ENCODE peak calls at places on chromosome 5, in six cellular contexts. P, R, E, G, L and B are unnamed samples.

GRCh38 chr5:57711471-57711870 is 228.9 kb upstream of the ACTBL2 start:
- DNase-seq in E (no peak), G (no peak), R (no peak), P (no peak), L (no peak), B (no peak)

GRCh38 chr5:179870403-179870903 is 11.8 kb upstream of the MRNIP start:
- DNase-seq in G (peak), E (peak), L (peak), R (peak), P (no peak), B (peak)

GRCh38 chr5:89728134-89728533 is 681.4 kb downstream of the CETN3 start:
- DNase-seq in P (no peak), E (no peak), G (no peak), L (no peak), R (no peak), B (no peak)

GRCh38 chr5:14415516-14416074 is 166.0 kb upstream of the OTULINL start:
- DNase-seq in L (no peak), E (no peak), P (no peak), G (no peak), R (no peak), B (no peak)

GRCh38 chr5:82494942-82495341 is 216.8 kb upstream of the RPS23 start:
- DNase-seq in P (no peak), L (no peak), R (peak), G (no peak), E (no peak), B (no peak)

GRCh38 chr5:59837071-59837470 is 56.5 kb downstream of the PDE4D start:
- DNase-seq in G (no peak), P (no peak), L (no peak), E (no peak), R (no peak), B (no peak)

GRCh38 chr5:131635755-131636479 is 888 bp upstream of the RAPGEF6 start:
- DNase-seq in L (no peak), R (no peak), E (no peak), G (no peak), P (no peak), B (no peak)

GRCh38 chr5:172647341-172648007 is 6.4 kb downstream of the NEURL1B start:
- DNase-seq in G (no peak), R (no peak), E (no peak), P (no peak), L (no peak), B (no peak)

GRCh38 chr5:561408-561807 is 37.2 kb upstream of the SLC9A3 start:
- DNase-seq in E (no peak), P (no peak), G (no peak), L (no peak), R (no peak), B (no peak)

GRCh38 chr5:173884402-173885053 is 3.6 kb upstream of the CPEB4 start:
- DNase-seq in G (no peak), P (no peak), R (peak), L (peak), E (no peak), B (no peak)

GRCh38 chr5:77225531-77225930 is 15.1 kb downstream of the PDE8B start:
- DNase-seq in L (no peak), E (no peak), R (no peak), P (no peak), G (no peak), B (no peak)

GRCh38 chr5:61347088-61347487 is 15.0 kb downstream of the ZSWIM6 start:
- DNase-seq in G (no peak), L (no peak), R (peak), E (no peak), P (no peak), B (no peak)
- TF ChIP-seq CTCF in G (no peak), L (no peak), R (no peak), E (no peak), P (no peak), B (no peak)

DNA sequence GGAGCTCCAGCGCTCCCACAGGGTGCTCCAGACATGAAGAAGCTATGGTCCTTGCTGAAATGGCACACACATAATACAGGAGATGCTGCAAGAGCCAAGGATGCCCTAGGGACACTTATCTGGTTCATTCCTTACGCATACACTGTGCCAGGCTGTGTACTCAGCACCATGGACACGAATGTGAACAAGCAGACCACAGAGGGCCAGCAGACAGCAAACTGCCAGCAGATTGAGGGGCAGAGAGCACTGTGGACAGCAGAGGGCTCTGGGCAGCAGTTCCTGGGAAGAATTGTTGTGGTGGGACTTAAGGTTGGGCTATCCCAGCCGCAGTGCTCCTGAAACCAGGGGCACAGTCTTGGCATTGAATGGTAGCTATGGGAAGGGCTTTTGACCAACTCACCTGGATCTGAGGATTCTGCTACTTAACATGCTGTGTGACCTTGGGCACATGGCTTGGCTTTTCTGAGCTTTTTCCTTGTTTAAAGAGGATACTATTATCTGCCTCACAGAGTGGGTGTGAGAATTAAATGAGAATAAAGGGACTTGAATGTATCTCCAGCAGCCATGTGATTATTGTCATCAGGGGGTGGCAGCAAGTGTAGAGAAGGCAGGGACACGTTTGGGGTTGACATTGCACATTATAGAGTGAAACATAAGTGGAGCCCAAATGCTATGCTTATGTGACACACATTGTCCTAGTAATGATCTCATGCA is 30.0 kb downstream of the PPARGC1B start:
- DNase-seq in L (no peak), R (no peak), E (no peak), G (no peak), P (no peak), B (no peak)
- TF ChIP-seq CTCF in L (no peak), R (no peak), E (no peak), G (no peak), P (no peak), B (no peak)

GRCh38 chr5:9165567-9165966 is 380.3 kb downstream of the SEMA5A start:
- DNase-seq in L (no peak), R (no peak), P (no peak), G (no peak), E (no peak), B (no peak)
- TF ChIP-seq CTCF in L (no peak), R (no peak), P (no peak), G (no peak), E (no peak), B (no peak)

GRCh38 chr5:115024922-115025321 is 144.8 kb downstream of the TRIM36 start:
- DNase-seq in P (no peak), E (no peak), G (no peak), L (no peak), R (no peak), B (no peak)
- TF ChIP-seq CTCF in P (no peak), E (no peak), G (no peak), L (no peak), R (no peak), B (no peak)

GRCh38 chr5:32712463-32713395 is 1.6 kb downstream of the NPR3 start:
- DNase-seq in E (no peak), G (no peak), P (no peak), R (no peak), L (no peak), B (no peak)
- TF ChIP-seq CTCF in E (no peak), G (no peak), P (no peak), R (no peak), L (no peak), B (no peak)

GRCh38 chr5:23506329-23507236 is 826 bp upstream of the PRDM9 start:
- DNase-seq in L (no peak), G (no peak), R (peak), P (no peak), E (no peak), B (no peak)
- TF ChIP-seq CTCF in L (no peak), G (no peak), R (peak), P (peak), E (no peak), B (no peak)

GRCh38 chr5:34538026-34538672 is 118.0 kb upstream of the RAI14 start:
- DNase-seq in L (peak), R (peak), E (no peak), G (no peak), P (no peak), B (no peak)
- TF ChIP-seq CTCF in L (no peak), R (no peak), E (no peak), G (no peak), P (no peak), B (peak)

GRCh38 chr5:140175367-140176027 is 509 bp downstream of the CYSTM1 start:
- DNase-seq in R (peak), P (peak), E (peak), L (peak), G (peak), B (peak)
- TF ChIP-seq CTCF in R (peak), P (peak), E (no peak), L (no peak), G (no peak), B (no peak)